ENCODE peak calls at places on chromosomes 2 and 18, in ten cellular contexts. One of them, this sample, is unnamed.

GRCh38 chr2:26462511-26463251 is 15.2 kb downstream of the OTOF start:
- DNase-seq in LoVo: no peak
- DNase-seq in globus pallidus: peak; percentile 3
- DNase-seq in NCI-H1694 treated with DMSO at 0.1 percent for 48 hours: peak; percentile 29
- DNase-seq in left ventricle myocardium inferior: no peak
- DNase-seq in choroid plexus epithelial cell: peak; percentile 77
- DNase-seq in activated naive CD4-positive, alpha-beta T cell: no peak
- DNase-seq in glomerular endothelial cell: no peak
- DNase-seq in small intestine: peak; percentile 80
- DNase-seq in RWPE1: peak; percentile 13
- DNase-seq in this sample: peak; percentile 33

GRCh38 chr18:35616664-35617423 is 35.3 kb downstream of the GALNT1 start:
- DNase-seq in globus pallidus: peak; percentile 66
- DNase-seq in NCI-H1694 treated with DMSO at 0.1 percent for 48 hours: no peak
- DNase-seq in choroid plexus epithelial cell: peak; percentile 95
- DNase-seq in glomerular endothelial cell: peak; percentile 76
- DNase-seq in small intestine: peak; percentile 63
- DNase-seq in LoVo: peak; percentile 86
- DNase-seq in RWPE1: peak; percentile 61
- DNase-seq in left ventricle myocardium inferior: no peak
- DNase-seq in activated naive CD4-positive, alpha-beta T cell: peak; percentile 33
- DNase-seq in this sample: no peak

GRCh38 chr2:36597532-36598377 is at the start of gene FEZ2:
- DNase-seq in RWPE1: peak; percentile 77
- DNase-seq in small intestine: peak; percentile 71
- DNase-seq in NCI-H1694 treated with DMSO at 0.1 percent for 48 hours: peak; percentile 35
- DNase-seq in LoVo: peak; percentile 81
- DNase-seq in glomerular endothelial cell: peak; percentile 36
- DNase-seq in choroid plexus epithelial cell: peak; percentile 75
- DNase-seq in left ventricle myocardium inferior: peak; percentile 78
- DNase-seq in activated naive CD4-positive, alpha-beta T cell: peak; percentile 8
- DNase-seq in globus pallidus: peak; percentile 78
- DNase-seq in this sample: peak; percentile 65

GRCh38 chr2:145598434-145598833 is 1078.5 kb upstream of the ZEB2 start:
- DNase-seq in globus pallidus: no peak
- DNase-seq in LoVo: no peak
- DNase-seq in left ventricle myocardium inferior: no peak
- DNase-seq in activated naive CD4-positive, alpha-beta T cell: no peak
- DNase-seq in NCI-H1694 treated with DMSO at 0.1 percent for 48 hours: no peak
- DNase-seq in choroid plexus epithelial cell: peak; percentile 71
- DNase-seq in RWPE1: no peak
- DNase-seq in glomerular endothelial cell: no peak
- DNase-seq in small intestine: no peak
- DNase-seq in this sample: no peak

GRCh38 chr2:235713244-235713643 is 219.4 kb downstream of the AGAP1 start:
- DNase-seq in LoVo: no peak
- DNase-seq in glomerular endothelial cell: no peak
- DNase-seq in choroid plexus epithelial cell: no peak
- DNase-seq in small intestine: no peak
- DNase-seq in activated naive CD4-positive, alpha-beta T cell: no peak
- DNase-seq in RWPE1: no peak
- DNase-seq in left ventricle myocardium inferior: no peak
- DNase-seq in NCI-H1694 treated with DMSO at 0.1 percent for 48 hours: no peak
- DNase-seq in globus pallidus: no peak
- DNase-seq in this sample: no peak

GRCh38 chr2:164782323-164782722 is 59.3 kb downstream of the COBLL1 start:
- DNase-seq in glomerular endothelial cell: no peak
- DNase-seq in small intestine: no peak
- DNase-seq in LoVo: no peak
- DNase-seq in left ventricle myocardium inferior: no peak
- DNase-seq in NCI-H1694 treated with DMSO at 0.1 percent for 48 hours: no peak
- DNase-seq in choroid plexus epithelial cell: peak; percentile 67
- DNase-seq in globus pallidus: no peak
- DNase-seq in RWPE1: peak; percentile 30
- DNase-seq in activated naive CD4-positive, alpha-beta T cell: no peak
- DNase-seq in this sample: no peak

GRCh38 chr18:74654637-74655036 is 57.0 kb downstream of the ZNF407 start:
- DNase-seq in choroid plexus epithelial cell: peak; percentile 61
- DNase-seq in NCI-H1694 treated with DMSO at 0.1 percent for 48 hours: peak; percentile 30
- DNase-seq in activated naive CD4-positive, alpha-beta T cell: no peak
- DNase-seq in glomerular endothelial cell: no peak
- DNase-seq in small intestine: no peak
- DNase-seq in RWPE1: no peak
- DNase-seq in globus pallidus: no peak
- DNase-seq in left ventricle myocardium inferior: no peak
- DNase-seq in LoVo: no peak
- DNase-seq in this sample: no peak

GRCh38 chr2:208609166-208609804 is 202.7 kb downstream of the PTH2R start:
- DNase-seq in choroid plexus epithelial cell: no peak
- DNase-seq in LoVo: no peak
- DNase-seq in glomerular endothelial cell: no peak
- DNase-seq in left ventricle myocardium inferior: no peak
- DNase-seq in activated naive CD4-positive, alpha-beta T cell: no peak
- DNase-seq in NCI-H1694 treated with DMSO at 0.1 percent for 48 hours: no peak
- DNase-seq in small intestine: no peak
- DNase-seq in RWPE1: no peak
- DNase-seq in globus pallidus: no peak
- DNase-seq in this sample: no peak

GRCh38 chr2:133424876-133425275 is 143.4 kb downstream of the NCKAP5 start:
- DNase-seq in choroid plexus epithelial cell: no peak
- DNase-seq in LoVo: no peak
- DNase-seq in small intestine: no peak
- DNase-seq in left ventricle myocardium inferior: no peak
- DNase-seq in activated naive CD4-positive, alpha-beta T cell: no peak
- DNase-seq in NCI-H1694 treated with DMSO at 0.1 percent for 48 hours: no peak
- DNase-seq in RWPE1: no peak
- DNase-seq in glomerular endothelial cell: no peak
- DNase-seq in globus pallidus: no peak
- DNase-seq in this sample: no peak

GRCh38 chr2:9640403-9641104 is 9.8 kb upstream of the YWHAQ start:
- DNase-seq in left ventricle myocardium inferior: no peak
- DNase-seq in small intestine: no peak
- DNase-seq in NCI-H1694 treated with DMSO at 0.1 percent for 48 hours: no peak
- DNase-seq in glomerular endothelial cell: no peak
- DNase-seq in LoVo: no peak
- DNase-seq in RWPE1: no peak
- DNase-seq in globus pallidus: no peak
- DNase-seq in choroid plexus epithelial cell: no peak
- DNase-seq in activated naive CD4-positive, alpha-beta T cell: no peak
- DNase-seq in this sample: no peak

GRCh38 chr2:54691439-54692135 is 31.9 kb upstream of the EML6 start:
- DNase-seq in RWPE1: no peak
- DNase-seq in activated naive CD4-positive, alpha-beta T cell: no peak
- DNase-seq in globus pallidus: no peak
- DNase-seq in small intestine: peak; percentile 74
- DNase-seq in glomerular endothelial cell: no peak
- DNase-seq in LoVo: no peak
- DNase-seq in NCI-H1694 treated with DMSO at 0.1 percent for 48 hours: peak; percentile 39
- DNase-seq in choroid plexus epithelial cell: no peak
- DNase-seq in left ventricle myocardium inferior: no peak
- DNase-seq in this sample: no peak

GRCh38 chr2:78992807-78993517 is 32.5 kb upstream of the REG3G start:
- DNase-seq in left ventricle myocardium inferior: no peak
- DNase-seq in LoVo: no peak
- DNase-seq in globus pallidus: no peak
- DNase-seq in RWPE1: peak; percentile 10
- DNase-seq in glomerular endothelial cell: no peak
- DNase-seq in small intestine: peak; percentile 79
- DNase-seq in NCI-H1694 treated with DMSO at 0.1 percent for 48 hours: no peak
- DNase-seq in activated naive CD4-positive, alpha-beta T cell: no peak
- DNase-seq in choroid plexus epithelial cell: no peak
- DNase-seq in this sample: no peak

GRCh38 chr2:12205086-12205485 is 458.7 kb downstream of the LPIN1 start:
- DNase-seq in LoVo: no peak
- DNase-seq in glomerular endothelial cell: no peak
- DNase-seq in small intestine: no peak
- DNase-seq in RWPE1: no peak
- DNase-seq in NCI-H1694 treated with DMSO at 0.1 percent for 48 hours: no peak
- DNase-seq in left ventricle myocardium inferior: no peak
- DNase-seq in choroid plexus epithelial cell: no peak
- DNase-seq in globus pallidus: no peak
- DNase-seq in activated naive CD4-positive, alpha-beta T cell: no peak
- DNase-seq in this sample: no peak

GRCh38 chr2:157880927-157881326 is 4.8 kb upstream of the ACVR1 start:
- DNase-seq in globus pallidus: no peak
- DNase-seq in small intestine: peak; percentile 52
- DNase-seq in RWPE1: peak; percentile 46
- DNase-seq in LoVo: no peak
- DNase-seq in choroid plexus epithelial cell: no peak
- DNase-seq in glomerular endothelial cell: no peak
- DNase-seq in left ventricle myocardium inferior: no peak
- DNase-seq in activated naive CD4-positive, alpha-beta T cell: no peak
- DNase-seq in NCI-H1694 treated with DMSO at 0.1 percent for 48 hours: no peak
- DNase-seq in this sample: no peak

GRCh38 chr18:57434177-57434535 is 1.0 kb upstream of the ONECUT2 start:
- DNase-seq in RWPE1: no peak
- DNase-seq in glomerular endothelial cell: no peak
- DNase-seq in small intestine: peak; percentile 52
- DNase-seq in left ventricle myocardium inferior: no peak
- DNase-seq in choroid plexus epithelial cell: no peak
- DNase-seq in NCI-H1694 treated with DMSO at 0.1 percent for 48 hours: no peak
- DNase-seq in globus pallidus: no peak
- DNase-seq in LoVo: peak; percentile 2
- DNase-seq in activated naive CD4-positive, alpha-beta T cell: no peak
- DNase-seq in this sample: no peak

GRCh38 chr2:52862801-52863200 is 904.8 kb upstream of the CHAC2 start:
- DNase-seq in RWPE1: no peak
- DNase-seq in left ventricle myocardium inferior: no peak
- DNase-seq in glomerular endothelial cell: no peak
- DNase-seq in choroid plexus epithelial cell: peak; percentile 80
- DNase-seq in small intestine: no peak
- DNase-seq in NCI-H1694 treated with DMSO at 0.1 percent for 48 hours: no peak
- DNase-seq in LoVo: no peak
- DNase-seq in activated naive CD4-positive, alpha-beta T cell: no peak
- DNase-seq in globus pallidus: no peak
- DNase-seq in this sample: no peak

GRCh38 chr18:38010971-38011370 is 445.4 kb upstream of the CELF4 start:
- DNase-seq in choroid plexus epithelial cell: no peak
- DNase-seq in globus pallidus: peak; percentile 76
- DNase-seq in RWPE1: no peak
- DNase-seq in activated naive CD4-positive, alpha-beta T cell: no peak
- DNase-seq in NCI-H1694 treated with DMSO at 0.1 percent for 48 hours: no peak
- DNase-seq in left ventricle myocardium inferior: no peak
- DNase-seq in glomerular endothelial cell: no peak
- DNase-seq in LoVo: no peak
- DNase-seq in small intestine: no peak
- DNase-seq in this sample: no peak